ENCODE peak calls at places on chromosomes 1 and 21, in six cellular contexts. One of them, this sample, is unnamed.

GRCh38 chr1:223531742-223532341 is 133.7 kb downstream of the CAPN8 start:
- DNase-seq in PC-3: peak; percentile 79
- DNase-seq in prostate gland: peak; percentile 18
- DNase-seq in small intestine: peak; percentile 68
- DNase-seq in cardiac muscle cell: peak; percentile 55
- DNase-seq in uterus: no peak
- DNase-seq in this sample: no peak

GRCh38 chr1:85295006-85295431 is 18.6 kb upstream of the BCL10 start:
- DNase-seq in cardiac muscle cell: no peak
- DNase-seq in prostate gland: no peak
- DNase-seq in PC-3: peak; percentile 98
- DNase-seq in small intestine: no peak
- DNase-seq in uterus: no peak
- DNase-seq in this sample: no peak

GRCh38 chr21:21851657-21852056 is 853.4 kb downstream of the NCAM2 start:
- DNase-seq in small intestine: no peak
- DNase-seq in cardiac muscle cell: no peak
- DNase-seq in uterus: no peak
- DNase-seq in prostate gland: no peak
- DNase-seq in PC-3: peak; percentile 49
- DNase-seq in this sample: no peak

GRCh38 chr1:211099393-211099792 is 34.6 kb downstream of the KCNH1 start:
- DNase-seq in small intestine: no peak
- DNase-seq in PC-3: no peak
- DNase-seq in prostate gland: no peak
- DNase-seq in uterus: no peak
- DNase-seq in cardiac muscle cell: no peak
- DNase-seq in this sample: no peak

GRCh38 chr21:15140321-15141019 is 75.7 kb upstream of the NRIP1 start:
- DNase-seq in prostate gland: no peak
- DNase-seq in cardiac muscle cell: peak; percentile 30
- DNase-seq in uterus: no peak
- DNase-seq in small intestine: peak; percentile 99
- DNase-seq in PC-3: no peak
- DNase-seq in this sample: no peak

GRCh38 chr1:192316692-192317091 is at the start of gene RGS21:
- DNase-seq in cardiac muscle cell: no peak
- DNase-seq in prostate gland: no peak
- DNase-seq in uterus: no peak
- DNase-seq in small intestine: no peak
- DNase-seq in PC-3: no peak
- DNase-seq in this sample: no peak

GRCh38 chr1:15876357-15876756 is 28.9 kb downstream of the SPEN start:
- DNase-seq in small intestine: no peak
- DNase-seq in cardiac muscle cell: no peak
- DNase-seq in prostate gland: no peak
- DNase-seq in uterus: no peak
- DNase-seq in PC-3: no peak
- DNase-seq in this sample: no peak

GRCh38 chr1:96362623-96363022 is 359.0 kb upstream of the PTBP2 start:
- DNase-seq in cardiac muscle cell: peak; percentile 95
- DNase-seq in PC-3: peak; percentile 96
- DNase-seq in prostate gland: no peak
- DNase-seq in uterus: no peak
- DNase-seq in small intestine: no peak
- DNase-seq in this sample: no peak

GRCh38 chr1:8302181-8302681 is 15.7 kb upstream of the SLC45A1 start:
- DNase-seq in small intestine: no peak
- DNase-seq in uterus: no peak
- DNase-seq in prostate gland: no peak
- DNase-seq in PC-3: no peak
- DNase-seq in cardiac muscle cell: peak; percentile 16
- DNase-seq in this sample: no peak

GRCh38 chr1:149885364-149886111 is 13.8 kb upstream of the BOLA1 start:
- DNase-seq in cardiac muscle cell: peak; percentile 81
- DNase-seq in small intestine: peak; percentile 87
- DNase-seq in prostate gland: peak; percentile 91
- DNase-seq in PC-3: peak; percentile 94
- DNase-seq in uterus: peak; percentile 86
- DNase-seq in this sample: no peak

GRCh38 chr1:77398115-77398514 is 116.3 kb downstream of the AK5 start:
- DNase-seq in small intestine: no peak
- DNase-seq in cardiac muscle cell: no peak
- DNase-seq in PC-3: no peak
- DNase-seq in uterus: no peak
- DNase-seq in prostate gland: no peak
- DNase-seq in this sample: no peak

GRCh38 chr21:42698730-42699129 is 45.3 kb downstream of the PDE9A start:
- DNase-seq in cardiac muscle cell: no peak
- DNase-seq in prostate gland: no peak
- DNase-seq in uterus: no peak
- DNase-seq in PC-3: no peak
- DNase-seq in small intestine: no peak
- DNase-seq in this sample: no peak

GRCh38 chr1:31418626-31419025 is 5.6 kb downstream of the SERINC2 start:
- DNase-seq in PC-3: no peak
- DNase-seq in small intestine: no peak
- DNase-seq in cardiac muscle cell: no peak
- DNase-seq in uterus: no peak
- DNase-seq in prostate gland: no peak
- DNase-seq in this sample: no peak

DNA sequence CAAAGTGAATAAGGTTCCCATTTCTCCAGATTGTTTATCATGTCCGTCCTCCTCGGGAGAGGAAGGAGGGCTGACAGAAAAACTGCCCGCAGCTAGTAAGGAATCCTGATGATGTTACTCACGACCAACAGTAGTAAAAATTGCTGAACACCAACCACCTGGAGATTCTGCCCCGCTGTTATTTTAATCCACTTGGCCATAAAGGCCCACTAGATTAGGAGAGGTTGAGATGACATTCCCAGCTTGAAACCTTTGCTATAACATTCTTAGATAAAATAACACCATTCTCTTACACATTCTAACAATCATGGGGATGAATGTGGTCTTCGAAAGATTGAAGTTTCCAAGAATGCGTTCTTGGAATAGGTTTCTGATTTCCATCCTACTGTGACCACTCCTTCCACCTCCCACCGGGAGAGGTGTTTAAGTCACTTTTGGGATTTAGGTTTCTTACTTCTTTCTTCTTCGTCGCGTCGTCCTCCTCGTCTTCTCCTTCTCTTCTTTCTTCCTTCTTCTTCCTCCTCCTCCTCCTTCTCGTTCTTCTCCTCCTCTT is 1.9 kb downstream of the CACHD1 start:
- DNase-seq in cardiac muscle cell: no peak
- DNase-seq in small intestine: no peak
- DNase-seq in prostate gland: no peak
- DNase-seq in uterus: peak; percentile 40
- DNase-seq in PC-3: no peak
- DNase-seq in this sample: no peak
- H3K4me3 ChIP-seq in cardiac muscle cell: peak overlapping the region; percentile 95
- H3K4me3 ChIP-seq in small intestine: peak overlapping the region; percentile 73
- H3K4me3 ChIP-seq in prostate gland: peak overlapping the region; percentile 56
- H3K4me3 ChIP-seq in uterus: peak overlapping the region; percentile 89
- H3K4me3 ChIP-seq in PC-3: peak overlapping the region; percentile 89
- H3K4me3 ChIP-seq in this sample: peak overlapping the region; percentile 93

DNA sequence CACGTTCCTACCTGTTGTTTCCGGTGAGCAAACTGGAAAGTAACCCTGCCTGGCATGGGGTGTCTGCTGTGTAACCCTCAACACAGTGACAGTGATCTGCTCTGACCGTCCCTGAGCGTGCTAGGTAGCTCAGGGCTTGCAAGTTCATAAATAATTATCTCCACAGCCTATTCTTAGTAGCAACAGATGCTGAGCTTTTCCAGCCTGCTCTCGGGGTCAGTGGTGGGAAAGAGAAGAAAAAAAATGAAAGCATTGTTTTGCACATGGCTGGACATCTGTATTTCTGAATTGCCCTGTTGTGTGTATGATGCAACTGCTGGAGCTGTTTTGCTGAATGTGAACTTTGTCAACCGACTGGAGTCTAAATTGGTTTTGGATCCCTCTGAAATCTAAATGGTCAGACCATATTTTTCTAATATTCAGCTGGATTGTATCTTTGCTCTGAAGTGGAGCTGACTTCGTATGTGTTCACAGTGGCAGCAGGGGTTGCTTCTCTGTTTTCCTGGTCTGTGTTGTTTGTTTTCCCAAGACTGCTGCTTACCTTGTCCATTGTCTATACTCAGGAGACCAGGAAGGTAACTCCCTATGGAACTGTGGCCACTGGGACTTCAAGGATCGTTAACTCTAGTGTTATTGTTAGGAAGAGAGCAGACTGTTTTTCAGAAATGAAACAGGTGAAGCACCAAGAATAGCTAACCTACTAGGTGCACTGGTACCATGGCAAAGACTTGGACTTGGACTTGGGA is 27.0 kb downstream of the TGFB2 start:
- DNase-seq in small intestine: no peak
- DNase-seq in cardiac muscle cell: peak; percentile 84
- DNase-seq in uterus: peak; percentile 44
- DNase-seq in prostate gland: no peak
- DNase-seq in PC-3: no peak
- DNase-seq in this sample: no peak
- H3K4me3 ChIP-seq in small intestine: no peak overlapping the region
- H3K4me3 ChIP-seq in cardiac muscle cell: no peak overlapping the region
- H3K4me3 ChIP-seq in uterus: no peak overlapping the region
- H3K4me3 ChIP-seq in prostate gland: no peak overlapping the region
- H3K4me3 ChIP-seq in PC-3: no peak overlapping the region
- H3K4me3 ChIP-seq in this sample: no peak overlapping the region

GRCh38 chr1:148362141-148362929 is 120.8 kb downstream of the PPIAL4G start:
- DNase-seq in small intestine: peak; percentile 68
- DNase-seq in prostate gland: no peak
- DNase-seq in uterus: no peak
- DNase-seq in PC-3: no peak
- DNase-seq in cardiac muscle cell: peak; percentile 58
- DNase-seq in this sample: no peak
- H3K4me3 ChIP-seq in small intestine: no peak overlapping the region
- H3K4me3 ChIP-seq in prostate gland: no peak overlapping the region
- H3K4me3 ChIP-seq in uterus: no peak overlapping the region
- H3K4me3 ChIP-seq in PC-3: no peak overlapping the region
- H3K4me3 ChIP-seq in cardiac muscle cell: peak overlapping the region; percentile 12
- H3K4me3 ChIP-seq in this sample: no peak overlapping the region

DNA sequence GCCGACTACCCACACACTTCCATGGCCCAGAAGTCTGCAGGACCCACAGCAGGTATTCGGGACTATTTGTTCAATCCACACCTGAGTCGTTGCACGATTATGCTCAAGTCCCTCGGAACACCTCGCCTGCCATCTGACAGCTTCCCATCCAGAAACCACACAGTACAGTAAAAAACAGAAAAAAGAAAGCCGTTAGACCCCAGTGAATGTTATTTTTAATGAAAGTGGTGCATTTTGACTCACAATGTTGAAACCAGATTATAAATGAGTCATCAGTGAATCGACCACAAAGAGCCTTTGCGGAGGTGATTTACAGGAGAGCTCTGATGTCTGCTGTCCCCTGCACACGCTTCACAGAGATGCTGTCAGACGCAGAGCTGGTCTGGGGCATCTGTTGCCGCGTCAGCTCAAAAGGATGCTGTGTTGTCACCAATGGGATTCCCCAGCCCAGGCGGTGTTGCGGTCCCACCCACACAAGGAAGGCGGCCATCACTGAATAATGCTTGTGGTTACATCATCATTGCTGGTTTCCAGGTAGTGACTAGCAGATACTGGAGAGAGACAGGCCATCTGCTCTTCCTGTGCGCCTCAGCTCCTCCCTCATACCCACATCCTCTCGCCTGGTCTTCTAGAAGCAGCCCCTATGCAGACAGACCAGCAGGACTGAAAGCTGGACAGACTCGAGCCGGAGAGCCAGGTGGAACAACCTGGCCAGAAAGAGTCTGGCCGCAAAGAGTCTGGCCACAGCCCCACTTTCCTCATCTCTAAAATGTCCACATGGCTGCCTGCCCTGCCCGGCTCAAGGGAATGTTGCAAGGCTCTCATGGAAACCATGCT is 116.8 kb downstream of the TOMM20 start:
- DNase-seq in PC-3: peak; percentile 95
- DNase-seq in uterus: peak; percentile 80
- DNase-seq in small intestine: peak; percentile 69
- DNase-seq in cardiac muscle cell: peak; percentile 94
- DNase-seq in prostate gland: no peak
- DNase-seq in this sample: no peak
- H3K4me3 ChIP-seq in PC-3: peak overlapping the region; percentile 15
- H3K4me3 ChIP-seq in uterus: no peak overlapping the region
- H3K4me3 ChIP-seq in small intestine: no peak overlapping the region
- H3K4me3 ChIP-seq in cardiac muscle cell: no peak overlapping the region
- H3K4me3 ChIP-seq in prostate gland: no peak overlapping the region
- H3K4me3 ChIP-seq in this sample: no peak overlapping the region

GRCh38 chr21:45747233-45747766 is 103.8 kb downstream of the PCBP3 start:
- DNase-seq in prostate gland: no peak
- DNase-seq in uterus: no peak
- DNase-seq in PC-3: no peak
- DNase-seq in small intestine: no peak
- DNase-seq in cardiac muscle cell: no peak
- DNase-seq in this sample: no peak
- H3K4me3 ChIP-seq in prostate gland: no peak overlapping the region
- H3K4me3 ChIP-seq in uterus: no peak overlapping the region
- H3K4me3 ChIP-seq in PC-3: peak overlapping the region; percentile 45
- H3K4me3 ChIP-seq in small intestine: no peak overlapping the region
- H3K4me3 ChIP-seq in cardiac muscle cell: no peak overlapping the region
- H3K4me3 ChIP-seq in this sample: no peak overlapping the region